ENCODE peak calls at places on chromosome 15, in four cellular contexts. P, U, G and M are unnamed samples.

GRCh38 chr15:31396881-31397560 is 70.4 kb downstream of the KLF13 start:
- DNase-seq in P (peak; percentile 68), U (peak; percentile 67), G (peak; percentile 92), M (peak; percentile 96)

GRCh38 chr15:72153269-72153668 is 35.1 kb downstream of the SENP8 start:
- DNase-seq in P (no peak), U (no peak), G (no peak), M (no peak)

GRCh38 chr15:70101459-70102113 is 3.9 kb upstream of the TLE3 start:
- DNase-seq in P (peak; percentile 94), U (peak; percentile 92), G (peak; percentile 84), M (peak; percentile 93)

GRCh38 chr15:30877070-30877469 is 26.6 kb upstream of the FAN1 start:
- DNase-seq in P (no peak), U (no peak), G (no peak), M (no peak)

GRCh38 chr15:101188517-101189340 is 63.1 kb downstream of the CHSY1 start:
- DNase-seq in P (peak; percentile 92), U (no peak), G (no peak), M (no peak)

GRCh38 chr15:58678683-58679082 is 70.8 kb downstream of the ADAM10 start:
- DNase-seq in P (peak; percentile 9), U (no peak), G (peak; percentile 44), M (no peak)

GRCh38 chr15:50182233-50183013 is 427 bp downstream of the SLC27A2 start:
- DNase-seq in P (peak; percentile 47), U (no peak), G (peak; percentile 61), M (peak; percentile 13)

GRCh38 chr15:75902129-75902557 is 1.5 kb upstream of the FBXO22 start:
- DNase-seq in P (no peak), U (peak; percentile 59), G (no peak), M (no peak)

GRCh38 chr15:37095993-37096877 is 4.1 kb downstream of the MEIS2 start:
- DNase-seq in P (no peak), U (peak; percentile 35), G (no peak), M (no peak)

GRCh38 chr15:85141601-85142185 is 160.0 kb downstream of the PDE8A start:
- DNase-seq in P (peak; percentile 39), U (no peak), G (no peak), M (no peak)

GRCh38 chr15:65416845-65417416 is 5.8 kb downstream of the IGDCC4 start:
- DNase-seq in P (peak; percentile 52), U (no peak), G (peak; percentile 52), M (no peak)

GRCh38 chr15:70853855-70854668 is at the start of gene LARP6:
- DNase-seq in P (peak; percentile 49), U (no peak), G (peak; percentile 52), M (peak; percentile 71)

GRCh38 chr15:37131639-37132038 is 31.3 kb upstream of the MEIS2 start:
- DNase-seq in P (no peak), U (no peak), G (peak; percentile 5), M (no peak)

GRCh38 chr15:40040293-40040635 is 1.3 kb upstream of the SRP14 start:
- DNase-seq in P (no peak), U (no peak), G (no peak), M (no peak)

GRCh38 chr15:67021455-67021854 is 43.9 kb upstream of the SMAD3 start:
- DNase-seq in P (no peak), U (no peak), G (no peak), M (no peak)

GRCh38 chr15:72227720-72228119 is 3.3 kb downstream of the PKM start:
- DNase-seq in P (no peak), U (no peak), G (no peak), M (no peak)

GRCh38 chr15:55116636-55117035 is 80.1 kb downstream of the RSL24D1 start:
- DNase-seq in P (no peak), U (no peak), G (no peak), M (no peak)

GRCh38 chr15:68305420-68305871 is 27.9 kb downstream of the FEM1B start:
- DNase-seq in P (no peak), U (peak; percentile 11), G (no peak), M (peak; percentile 1)

GRCh38 chr15:71272932-71273331 is 157.7 kb downstream of the THSD4 start:
- DNase-seq in P (peak; percentile 87), U (no peak), G (no peak), M (no peak)

GRCh38 chr15:79028411-79028964 is 62.1 kb downstream of the RASGRF1 start:
- DNase-seq in P (peak; percentile 7), U (no peak), G (peak; percentile 51), M (peak; percentile 38)

GRCh38 chr15:79032656-79033055 is 57.9 kb downstream of the RASGRF1 start:
- DNase-seq in P (no peak), U (no peak), G (no peak), M (no peak)

GRCh38 chr15:79031821-79032220 is 58.8 kb downstream of the RASGRF1 start:
- DNase-seq in P (no peak), U (no peak), G (no peak), M (no peak)

GRCh38 chr15:79030470-79030869 is 60.1 kb downstream of the RASGRF1 start:
- DNase-seq in P (no peak), U (no peak), G (no peak), M (no peak)

DNA sequence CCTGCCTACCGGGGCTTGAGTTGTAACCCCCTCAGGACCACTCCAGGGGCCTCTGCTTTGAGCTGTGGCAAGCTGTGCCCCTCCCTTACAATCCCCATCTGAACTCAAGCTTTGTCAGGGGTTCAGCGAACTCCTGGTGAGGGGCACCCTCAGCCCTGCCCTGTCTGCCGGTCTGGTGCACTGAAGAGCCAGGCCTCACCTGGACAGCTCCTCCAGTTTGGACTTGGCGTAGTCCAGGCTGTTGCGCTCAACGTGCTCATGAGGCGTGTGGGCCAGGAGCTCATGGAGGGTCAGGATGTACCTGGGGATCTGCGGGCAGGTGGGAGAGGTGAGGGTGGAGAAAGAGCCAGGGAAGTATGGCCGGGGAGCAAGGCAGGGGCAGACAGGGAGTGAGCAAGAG is 59.4 kb downstream of the RASGRF1 start:
- DNase-seq in P (no peak), U (no peak), G (no peak), M (no peak)
- H3K4me1 ChIP-seq in P (no peaks in the 10 kb centered on the region), U (no peaks in the 10 kb centered on the region), G (no peaks in the 10 kb centered on the region), M (no peaks in the 10 kb centered on the region)

GRCh38 chr15:74616996-74617395 is 1.4 kb downstream of the CLK3 start:
- DNase-seq in P (peak; percentile 9), U (no peak), G (no peak), M (no peak)
- H3K4me1 ChIP-seq in P (peaks cover 5% of the 10 kb centered on the region), U (peaks cover 44% of the 10 kb centered on the region), G (peaks cover 16% of the 10 kb centered on the region), M (peaks cover 49% of the 10 kb centered on the region)

DNA sequence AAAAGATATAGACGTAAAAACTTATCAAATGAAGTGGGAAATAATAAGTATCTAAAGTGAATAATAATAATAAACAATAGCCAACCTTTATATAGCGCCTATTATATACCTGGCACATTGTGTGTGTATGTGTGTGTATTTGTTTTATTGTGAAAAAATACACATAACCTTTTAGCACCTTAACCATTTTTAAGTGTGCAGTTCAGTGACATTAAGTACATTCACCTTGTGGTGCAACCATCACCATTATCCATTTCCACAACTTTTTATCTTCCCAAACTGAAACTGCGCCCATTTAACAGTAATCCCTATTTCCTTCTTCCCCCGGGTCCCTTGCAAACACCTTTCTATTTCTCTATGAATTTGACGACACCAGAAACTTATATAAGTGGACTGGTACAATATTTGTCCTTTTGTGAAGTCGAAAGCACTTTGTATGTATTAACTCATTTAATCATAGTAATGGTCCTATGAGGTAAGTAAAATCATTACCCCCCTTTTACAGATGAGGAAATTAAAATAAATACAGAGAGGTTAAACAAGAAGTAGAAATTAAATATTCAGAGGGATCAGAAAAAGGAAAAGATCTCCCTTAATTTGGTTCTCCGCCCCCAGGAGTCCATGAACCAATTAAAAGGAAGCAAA is 33.5 kb downstream of the GJD2 start:
- DNase-seq in P (no peak), U (no peak), G (no peak), M (no peak)
- H3K4me1 ChIP-seq in P (peaks cover 2% of the 10 kb centered on the region), U (peaks cover 11% of the 10 kb centered on the region), G (peaks cover 25% of the 10 kb centered on the region), M (peaks cover 8% of the 10 kb centered on the region)

DNA sequence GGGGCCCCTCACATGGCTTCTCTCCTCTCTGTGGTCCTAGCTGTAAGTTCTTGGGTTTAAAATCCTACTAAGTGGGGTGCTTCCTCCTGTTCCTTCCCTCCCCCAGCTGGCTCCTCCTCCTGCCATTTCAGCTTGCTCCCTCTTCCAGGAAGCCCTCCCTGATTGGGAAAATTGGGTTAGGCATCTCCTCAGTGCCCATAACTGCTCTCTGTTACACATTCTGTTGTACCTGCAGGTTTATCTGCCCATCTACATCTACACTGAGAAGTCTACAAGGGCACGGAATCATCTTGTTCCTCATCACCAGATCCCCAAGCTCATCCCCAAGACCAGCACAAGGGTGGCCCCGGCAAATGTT is 4.0 kb downstream of the SEMA7A start:
- DNase-seq in P (no peak), U (no peak), G (no peak), M (no peak)
- H3K4me1 ChIP-seq in P (peaks cover 21% of the 10 kb centered on the region), U (peaks cover 20% of the 10 kb centered on the region), G (peaks cover 10% of the 10 kb centered on the region), M (peaks cover 21% of the 10 kb centered on the region)

DNA sequence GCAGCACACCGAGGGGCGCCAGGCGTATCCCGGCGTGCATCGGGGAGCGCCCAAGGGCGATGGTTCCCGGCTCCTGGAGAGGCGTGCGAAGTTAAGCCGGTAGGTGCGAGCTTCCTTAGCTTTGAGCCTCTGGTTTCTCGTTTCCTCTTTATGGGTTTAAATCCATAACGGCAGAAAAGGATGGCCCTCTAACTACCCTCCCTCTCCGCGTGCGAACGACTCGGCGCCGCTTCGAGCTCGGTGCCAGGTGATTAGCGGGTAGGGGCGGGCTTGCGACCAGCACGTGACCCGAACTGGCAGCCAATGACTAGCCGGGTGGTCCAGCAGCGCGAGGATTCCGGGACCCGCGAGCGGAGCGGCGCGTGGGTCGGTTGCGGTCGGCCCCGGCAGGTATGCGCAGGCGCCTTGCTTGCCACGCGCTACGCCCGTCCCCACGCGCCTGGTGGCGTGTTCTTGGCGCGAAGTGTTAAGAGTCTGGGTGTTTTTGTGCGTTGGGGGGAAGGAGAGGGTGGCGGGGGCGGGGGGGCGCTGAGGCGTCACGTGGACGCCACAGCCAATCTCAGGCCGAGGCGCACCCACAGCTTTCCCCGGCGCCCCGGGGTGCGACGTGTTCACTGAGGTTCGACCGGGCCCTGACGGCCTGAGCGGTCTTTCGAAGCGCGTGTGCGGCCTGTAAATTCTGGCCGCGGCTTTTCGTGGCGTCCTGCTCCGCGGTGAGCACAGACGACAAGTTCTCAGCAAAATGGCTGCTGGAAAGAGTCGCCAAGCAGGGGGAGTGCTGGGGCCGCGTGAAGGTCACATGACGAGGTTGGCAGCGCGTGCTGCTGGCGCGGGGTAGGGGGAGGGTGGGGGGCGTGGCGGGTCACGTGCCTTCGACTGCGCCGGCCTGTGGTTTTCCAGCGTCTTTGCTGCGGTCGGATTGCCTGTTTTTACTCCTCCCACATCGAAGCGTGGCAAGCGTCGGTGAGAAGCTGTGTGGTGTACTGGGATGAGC is 38.7 kb upstream of the MGA start:
- DNase-seq in P (peak; percentile 89), U (peak; percentile 86), G (peak; percentile 93), M (peak; percentile 82)
- H3K4me1 ChIP-seq in P (peaks cover 2% of the 10 kb centered on the region), U (peaks cover 12% of the 10 kb centered on the region), G (peaks cover 3% of the 10 kb centered on the region), M (peaks cover 18% of the 10 kb centered on the region)